ENCODE peak calls at places on chromosomes 13 and 19, in seven cellular contexts. K is Calu3, I is AML-193, L is NCI-H1694, C is NCI-H1092 treated with DMSO at 0.1 percent for 48 hours, F is T-helper 17 cell, N is NCI-H526. E is an unnamed sample.

GRCh38 chr13:113184568-113185440 is 23.7 kb downstream of the PCID2 start:
- DNase-seq in K (no peak), I (no peak), L (no peak), C (no peak), F (no peak), N (no peak), E (no peak)

GRCh38 chr13:109517516-109517915 is 268.9 kb downstream of the IRS2 start:
- DNase-seq in K (no peak), I (no peak), L (no peak), C (no peak), F (no peak), N (no peak), E (peak; percentile 12)

GRCh38 chr19:34308381-34309367 is 54.3 kb downstream of the GARRE1 start:
- DNase-seq in K (no peak), I (no peak), L (no peak), C (no peak), F (no peak), N (peak; percentile 8), E (no peak)

GRCh38 chr13:46894534-46894906 is 2.3 kb downstream of the HTR2A start:
- DNase-seq in K (no peak), I (peak; percentile 63), L (no peak), C (no peak), F (no peak), N (no peak), E (peak; percentile 16)

GRCh38 chr19:18869781-18870530 is 26.0 kb downstream of the CERS1 start:
- DNase-seq in K (no peak), I (no peak), L (no peak), C (no peak), F (no peak), N (no peak), E (no peak)

GRCh38 chr19:12052571-12053169 is at the start of gene ZNF878:
- DNase-seq in K (peak; percentile 83), I (peak; percentile 96), L (no peak), C (peak; percentile 92), F (no peak), N (peak; percentile 96), E (peak; percentile 91)

GRCh38 chr13:44879452-44880058 is 109.7 kb downstream of the NUFIP1 start:
- DNase-seq in K (peak; percentile 15), I (peak; percentile 56), L (peak; percentile 3), C (peak; percentile 21), F (no peak), N (peak; percentile 49), E (peak; percentile 42)

GRCh38 chr13:44573790-44574465 is 2.2 kb downstream of the TSC22D1 start:
- DNase-seq in K (peak; percentile 11), I (peak; percentile 26), L (no peak), C (no peak), F (no peak), N (peak; percentile 57), E (peak; percentile 50)

GRCh38 chr13:110644892-110645521 is 29.7 kb downstream of the NAXD start:
- DNase-seq in K (no peak), I (no peak), L (peak; percentile 72), C (peak; percentile 89), F (no peak), N (peak; percentile 94), E (peak; percentile 75)

GRCh38 chr19:49954933-49955332 is 6.0 kb downstream of the SIGLEC11 start:
- DNase-seq in K (no peak), I (no peak), L (no peak), C (no peak), F (no peak), N (no peak), E (no peak)

GRCh38 chr13:114077938-114078335 is 54.5 kb downstream of the RASA3 start:
- DNase-seq in K (no peak), I (no peak), L (no peak), C (no peak), F (no peak), N (no peak), E (peak; percentile 79)

GRCh38 chr13:100666124-100666523 is 8.5 kb downstream of the TMTC4 start:
- DNase-seq in K (no peak), I (no peak), L (peak; percentile 38), C (peak; percentile 89), F (no peak), N (no peak), E (no peak)

GRCh38 chr19:45474941-45475516 is 7.2 kb downstream of the FOSB start:
- DNase-seq in K (no peak), I (no peak), L (no peak), C (no peak), F (no peak), N (no peak), E (peak; percentile 97)

GRCh38 chr13:104831823-104832222 is 1703.6 kb downstream of the EFNB2 start:
- DNase-seq in K (no peak), I (no peak), L (no peak), C (no peak), F (no peak), N (peak; percentile 11), E (no peak)

GRCh38 chr19:41991025-41991424 is 3.0 kb downstream of the ATP1A3 start:
- DNase-seq in K (peak; percentile 25), I (no peak), L (no peak), C (no peak), F (no peak), N (no peak), E (no peak)

E was measured in mesenchymal stem cell.